ENCODE peak calls at places on chromosomes 13 and 19, in six cellular contexts. One of them, this sample, is unnamed.

GRCh38 chr13:74132152-74132767 is 1.9 kb downstream of the KLF12 start:
- DNase-seq in hypothalamus: no peak
- DNase-seq in frontal cortex: no peak
- DNase-seq in activated CD8-positive, alpha-beta memory T cell treated with anti-CD3 and anti-CD28 coated beads, Interleukin-2, amount 50 U/mL, for 4 hours: no peak
- DNase-seq in AG09319: no peak
- DNase-seq in cardiac muscle cell: no peak
- DNase-seq in this sample: no peak

GRCh38 chr13:30551194-30551593 is 66.5 kb upstream of the USPL1 start:
- DNase-seq in hypothalamus: no peak
- DNase-seq in frontal cortex: no peak
- DNase-seq in activated CD8-positive, alpha-beta memory T cell treated with anti-CD3 and anti-CD28 coated beads, Interleukin-2, amount 50 U/mL, for 4 hours: no peak
- DNase-seq in AG09319: no peak
- DNase-seq in cardiac muscle cell: peak; percentile 25
- DNase-seq in this sample: peak; percentile 20

GRCh38 chr19:23283925-23284324 is 33.7 kb upstream of the ZNF724 start:
- DNase-seq in hypothalamus: peak; percentile 4
- DNase-seq in frontal cortex: no peak
- DNase-seq in activated CD8-positive, alpha-beta memory T cell treated with anti-CD3 and anti-CD28 coated beads, Interleukin-2, amount 50 U/mL, for 4 hours: peak; percentile 68
- DNase-seq in AG09319: no peak
- DNase-seq in cardiac muscle cell: peak; percentile 18
- DNase-seq in this sample: peak; percentile 13

GRCh38 chr13:113506871-113507388 is 16.4 kb upstream of the DCUN1D2 start:
- DNase-seq in hypothalamus: no peak
- DNase-seq in frontal cortex: no peak
- DNase-seq in activated CD8-positive, alpha-beta memory T cell treated with anti-CD3 and anti-CD28 coated beads, Interleukin-2, amount 50 U/mL, for 4 hours: no peak
- DNase-seq in AG09319: no peak
- DNase-seq in cardiac muscle cell: no peak
- DNase-seq in this sample: no peak

GRCh38 chr13:49320975-49321374 is 73.2 kb downstream of the CDADC1 start:
- DNase-seq in hypothalamus: no peak
- DNase-seq in frontal cortex: no peak
- DNase-seq in activated CD8-positive, alpha-beta memory T cell treated with anti-CD3 and anti-CD28 coated beads, Interleukin-2, amount 50 U/mL, for 4 hours: no peak
- DNase-seq in AG09319: no peak
- DNase-seq in cardiac muscle cell: no peak
- DNase-seq in this sample: no peak

GRCh38 chr13:20714161-20714560 is 10.7 kb downstream of the IL17D start:
- DNase-seq in hypothalamus: no peak
- DNase-seq in frontal cortex: no peak
- DNase-seq in activated CD8-positive, alpha-beta memory T cell treated with anti-CD3 and anti-CD28 coated beads, Interleukin-2, amount 50 U/mL, for 4 hours: no peak
- DNase-seq in AG09319: no peak
- DNase-seq in cardiac muscle cell: no peak
- DNase-seq in this sample: no peak

GRCh38 chr19:41510484-41510883 is 65.5 kb upstream of the CEACAM21 start:
- DNase-seq in hypothalamus: no peak
- DNase-seq in frontal cortex: no peak
- DNase-seq in activated CD8-positive, alpha-beta memory T cell treated with anti-CD3 and anti-CD28 coated beads, Interleukin-2, amount 50 U/mL, for 4 hours: no peak
- DNase-seq in AG09319: no peak
- DNase-seq in cardiac muscle cell: no peak
- DNase-seq in this sample: no peak

GRCh38 chr19:38319421-38320258 is at the start of gene KCNK6:
- DNase-seq in hypothalamus: no peak
- DNase-seq in frontal cortex: no peak
- DNase-seq in activated CD8-positive, alpha-beta memory T cell treated with anti-CD3 and anti-CD28 coated beads, Interleukin-2, amount 50 U/mL, for 4 hours: peak; percentile 57
- DNase-seq in AG09319: no peak
- DNase-seq in cardiac muscle cell: peak; percentile 63
- DNase-seq in this sample: no peak

GRCh38 chr19:38975861-38976271 is 324 bp upstream of the FBXO17 start:
- DNase-seq in hypothalamus: no peak
- DNase-seq in frontal cortex: no peak
- DNase-seq in activated CD8-positive, alpha-beta memory T cell treated with anti-CD3 and anti-CD28 coated beads, Interleukin-2, amount 50 U/mL, for 4 hours: no peak
- DNase-seq in AG09319: no peak
- DNase-seq in cardiac muscle cell: no peak
- DNase-seq in this sample: no peak

GRCh38 chr13:106709509-106709908 is 141.6 kb upstream of the ARGLU1 start:
- DNase-seq in hypothalamus: no peak
- DNase-seq in frontal cortex: no peak
- DNase-seq in activated CD8-positive, alpha-beta memory T cell treated with anti-CD3 and anti-CD28 coated beads, Interleukin-2, amount 50 U/mL, for 4 hours: no peak
- DNase-seq in AG09319: no peak
- DNase-seq in cardiac muscle cell: no peak
- DNase-seq in this sample: no peak